ENCODE peak calls at places on chromosomes 6 and 20, in eight cellular contexts. R is CD4-positive, alpha-beta T cell; X is naive B cell; H is NCI-H345; A is ovary; K is CD4-positive, alpha-beta memory T cell; D is CD8-positive, alpha-beta memory T cell; W is naive thymus-derived CD8-positive, alpha-beta T cell. J is an unnamed sample.

GRCh38 chr20:38804682-38805501 is 605 bp upstream of the PPP1R16B start:
- DNase-seq in R (peak), X (peak), H (no peak), A (no peak), K (peak), D (peak), W (peak), J (no peak)

GRCh38 chr20:22836877-22837276 is 198.2 kb upstream of the SSTR4 start:
- DNase-seq in R (no peak), X (no peak), H (no peak), A (no peak), K (no peak), D (no peak), W (no peak), J (no peak)

GRCh38 chr20:45964024-45964423 is 8.0 kb downstream of the ZNF335 start:
- DNase-seq in R (no peak), X (no peak), H (no peak), A (no peak), K (no peak), D (no peak), W (no peak), J (no peak)

GRCh38 chr6:1322725-1323219 is 10.9 kb downstream of the FOXQ1 start:
- DNase-seq in R (no peak), X (no peak), H (no peak), A (no peak), K (no peak), D (no peak), W (no peak), J (peak)

GRCh38 chr6:88922775-88923548 is 40.5 kb downstream of the RNGTT start:
- DNase-seq in R (no peak), X (no peak), H (no peak), A (no peak), K (no peak), D (no peak), W (no peak), J (peak)

GRCh38 chr20:52410746-52411317 is 219.3 kb upstream of the ZFP64 start:
- DNase-seq in R (no peak), X (no peak), H (no peak), A (no peak), K (no peak), D (peak), W (no peak), J (no peak)

GRCh38 chr20:59020938-59021551 is 1.8 kb downstream of the TUBB1 start:
- DNase-seq in R (no peak), X (no peak), H (no peak), A (no peak), K (no peak), D (no peak), W (no peak), J (peak)

GRCh38 chr6:11364971-11365397 is 132.5 kb upstream of the NEDD9 start:
- DNase-seq in R (no peak), X (no peak), H (no peak), A (no peak), K (no peak), D (no peak), W (no peak), J (peak)

GRCh38 chr6:89400912-89401399 is 11.1 kb downstream of the RRAGD start:
- DNase-seq in R (no peak), X (no peak), H (no peak), A (no peak), K (no peak), D (no peak), W (no peak), J (no peak)

GRCh38 chr6:143279385-143279784 is 171.1 kb downstream of the ADAT2 start:
- DNase-seq in R (no peak), X (no peak), H (peak), A (no peak), K (no peak), D (no peak), W (no peak), J (peak)

GRCh38 chr20:11261533-11262000 is 587.8 kb upstream of the JAG1 start:
- DNase-seq in R (no peak), X (no peak), H (no peak), A (no peak), K (no peak), D (no peak), W (no peak), J (peak)

GRCh38 chr20:59455392-59456341 is 148.7 kb upstream of the PHACTR3 start:
- DNase-seq in R (no peak), X (no peak), H (no peak), A (no peak), K (peak), D (no peak), W (no peak), J (no peak)